ENCODE peak calls at places on chromosomes 12 and 14, in seven cellular contexts. D is A673, Q is natural killer cell, W is GM23338, K is breast epithelium, N is left lung, H is GM20000. G is an unnamed sample.

GRCh38 chr12:130401703-130402102 is 64.0 kb downstream of the PIWIL1 start:
- DNase-seq in K (no peak), W (peak), D (peak), Q (no peak), N (no peak), H (no peak), G (no peak)

GRCh38 chr12:121917950-121918678 is at the start of gene CFAP251:
- DNase-seq in N (peak), D (peak), K (peak), H (peak), W (peak), Q (peak), G (peak)

GRCh38 chr14:60003991-60004390 is 84.0 kb downstream of the LRRC9 start:
- DNase-seq in Q (no peak), W (no peak), H (no peak), N (no peak), K (no peak), D (no peak), G (no peak)

GRCh38 chr12:118625050-118625675 is 248.8 kb downstream of the SUDS3 start:
- DNase-seq in K (no peak), Q (no peak), D (no peak), H (no peak), W (no peak), N (no peak), G (no peak)

GRCh38 chr14:105281354-105282097 is 19.3 kb downstream of the BRF1 start:
- DNase-seq in K (no peak), N (no peak), H (peak), Q (no peak), W (peak), D (peak), G (no peak)

GRCh38 chr12:48758186-48758585 is 30.7 kb downstream of the ADCY6 start:
- DNase-seq in H (no peak), N (no peak), W (no peak), K (no peak), Q (no peak), D (no peak), G (no peak)

GRCh38 chr12:115934877-115935276 is 342.6 kb downstream of the MED13L start:
- DNase-seq in H (no peak), K (no peak), N (no peak), D (no peak), Q (no peak), W (no peak), G (no peak)

GRCh38 chr12:7940906-7941305 is 4.9 kb upstream of the SLC2A3 start:
- DNase-seq in H (no peak), D (no peak), Q (no peak), K (no peak), W (peak), N (no peak), G (no peak)

GRCh38 chr14:89855961-89856360 is 98.6 kb downstream of the EFCAB11 start:
- DNase-seq in K (no peak), W (no peak), H (no peak), Q (no peak), D (no peak), N (no peak), G (no peak)

GRCh38 chr14:103739793-103740501 is 24.3 kb downstream of the ZFYVE21 start:
- DNase-seq in N (no peak), Q (no peak), D (no peak), K (no peak), W (no peak), H (no peak), G (no peak)

GRCh38 chr14:103735022-103735421 is 19.4 kb downstream of the ZFYVE21 start:
- DNase-seq in N (no peak), H (no peak), K (no peak), Q (no peak), W (no peak), D (no peak), G (no peak)

GRCh38 chr14:44700184-44700583 is 193.1 kb upstream of the FSCB start:
- DNase-seq in K (no peak), D (peak), W (no peak), Q (no peak), H (no peak), N (no peak), G (no peak)

DNA sequence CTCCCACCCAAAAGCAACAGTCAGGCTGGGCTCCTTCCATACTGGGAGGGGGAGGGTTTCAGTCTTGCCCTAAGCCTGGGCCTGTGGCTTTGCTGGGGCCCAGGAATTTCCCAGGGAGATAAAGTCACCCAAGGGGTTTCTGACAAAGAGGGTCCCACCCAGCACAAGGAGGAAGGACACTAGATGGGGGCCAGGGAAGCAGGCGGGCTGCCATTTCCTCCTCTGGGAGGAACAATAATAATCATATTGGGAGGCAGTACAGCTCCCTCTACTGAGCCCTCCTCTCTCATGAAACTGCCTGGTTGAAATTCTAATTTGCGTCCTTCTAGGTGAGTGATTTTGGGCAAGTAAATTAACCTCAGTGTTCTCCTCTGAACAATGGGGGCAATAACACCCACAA is 7.9 kb downstream of the SLC8B1 start:
- DNase-seq in W (no peak), N (no peak), H (no peak), D (no peak), Q (no peak), K (no peak), G (no peak)
- TF ChIP-seq CTCF in W (peak), N (no peak), H (no peak), D (no peak), Q (no peak), K (no peak), G (no peak)

GRCh38 chr14:43480961-43481360 is 1026.1 kb downstream of the FSCB start:
- DNase-seq in K (no peak), D (no peak), Q (no peak), N (no peak), H (no peak), W (no peak), G (no peak)

GRCh38 chr14:43476822-43477221 is 1030.3 kb downstream of the FSCB start:
- DNase-seq in N (no peak), H (no peak), K (no peak), D (no peak), Q (no peak), W (no peak), G (no peak)

GRCh38 chr14:43483415-43483814 is 1023.7 kb downstream of the FSCB start:
- DNase-seq in D (no peak), K (no peak), Q (no peak), N (no peak), H (no peak), W (no peak), G (no peak)

GRCh38 chr14:43479751-43480150 is 1027.3 kb downstream of the FSCB start:
- DNase-seq in W (no peak), D (no peak), Q (no peak), N (no peak), H (no peak), K (no peak), G (no peak)

GRCh38 chr14:43481864-43482263 is 1025.2 kb downstream of the FSCB start:
- DNase-seq in W (peak), K (no peak), N (no peak), Q (no peak), H (no peak), D (no peak), G (no peak)
- TF ChIP-seq CTCF in W (peak), K (no peak), N (no peak), Q (no peak), H (no peak), D (no peak), G (no peak)

GRCh38 chr12:131911851-131912525 is 17.1 kb upstream of the PUS1 start:
- DNase-seq in N (no peak), Q (no peak), H (no peak), W (no peak), K (no peak), D (no peak), G (no peak)
- TF ChIP-seq CTCF in N (no peak), Q (no peak), H (no peak), W (no peak), K (no peak), D (no peak), G (no peak)

DNA sequence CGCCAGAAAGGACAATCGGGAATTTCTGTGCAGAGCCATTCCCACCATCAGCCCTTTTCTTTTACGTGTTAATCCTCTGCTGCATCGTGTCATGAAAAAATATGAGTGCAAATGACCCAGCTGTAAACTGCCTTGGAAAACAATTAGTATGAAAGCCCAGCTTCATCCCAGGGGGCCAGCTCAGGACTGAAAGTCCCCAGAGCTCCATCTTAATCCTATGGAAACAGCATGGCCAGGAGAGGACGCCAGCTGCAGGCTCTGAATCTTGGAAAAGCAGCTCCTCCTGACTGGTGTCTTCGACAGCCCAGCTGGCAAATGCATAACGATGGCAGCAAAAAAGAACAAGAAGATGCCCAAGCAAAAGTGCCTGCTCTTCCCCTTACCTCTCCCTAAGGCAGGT is 191.5 kb downstream of the NTF3 start:
- DNase-seq in N (no peak), K (no peak), W (no peak), Q (no peak), D (no peak), H (no peak), G (no peak)
- TF ChIP-seq CTCF in N (no peak), K (no peak), W (peak), Q (no peak), D (no peak), H (no peak), G (no peak)